ENCODE peak calls at places on chromosomes 2 and 18, in four cellular contexts. One of them, this sample, is unnamed.

GRCh38 chr2:148933456-148933855 is 58.4 kb downstream of the KIF5C start:
- DNase-seq in cardiac fibroblast: no peak
- DNase-seq in hepatocyte: no peak
- DNase-seq in CD8-positive, alpha-beta T cell: no peak
- DNase-seq in this sample: no peak

GRCh38 chr18:25310045-25310444 is 41.9 kb downstream of the ZNF521 start:
- DNase-seq in cardiac fibroblast: peak
- DNase-seq in hepatocyte: no peak
- DNase-seq in CD8-positive, alpha-beta T cell: no peak
- DNase-seq in this sample: peak

GRCh38 chr2:149652925-149653324 is 65.3 kb upstream of the MMADHC start:
- DNase-seq in cardiac fibroblast: peak
- DNase-seq in hepatocyte: no peak
- DNase-seq in CD8-positive, alpha-beta T cell: no peak
- DNase-seq in this sample: no peak

GRCh38 chr2:213995400-213996105 is 415.3 kb upstream of the VWC2L start:
- DNase-seq in cardiac fibroblast: peak
- DNase-seq in hepatocyte: no peak
- DNase-seq in CD8-positive, alpha-beta T cell: no peak
- DNase-seq in this sample: peak

GRCh38 chr2:74532222-74532621 is 2.5 kb downstream of the HTRA2 start:
- DNase-seq in cardiac fibroblast: peak
- DNase-seq in hepatocyte: no peak
- DNase-seq in CD8-positive, alpha-beta T cell: no peak
- DNase-seq in this sample: no peak

GRCh38 chr2:187299122-187299906 is 148.7 kb downstream of the CALCRL start:
- DNase-seq in cardiac fibroblast: peak
- DNase-seq in hepatocyte: no peak
- DNase-seq in CD8-positive, alpha-beta T cell: no peak
- DNase-seq in this sample: no peak

GRCh38 chr2:19358242-19359020 is at the start of gene OSR1:
- DNase-seq in cardiac fibroblast: peak
- DNase-seq in hepatocyte: peak
- DNase-seq in CD8-positive, alpha-beta T cell: no peak
- DNase-seq in this sample: peak

GRCh38 chr2:29010946-29011649 is 30.0 kb downstream of the TOGARAM2 start:
- DNase-seq in cardiac fibroblast: peak
- DNase-seq in hepatocyte: peak
- DNase-seq in CD8-positive, alpha-beta T cell: peak
- DNase-seq in this sample: peak

GRCh38 chr2:188326669-188327301 is 35.1 kb downstream of the GULP1 start:
- DNase-seq in cardiac fibroblast: peak
- DNase-seq in hepatocyte: peak
- DNase-seq in CD8-positive, alpha-beta T cell: no peak
- DNase-seq in this sample: no peak

GRCh38 chr2:12120281-12121150 is 374.1 kb downstream of the LPIN1 start:
- DNase-seq in cardiac fibroblast: peak
- DNase-seq in hepatocyte: no peak
- DNase-seq in CD8-positive, alpha-beta T cell: no peak
- DNase-seq in this sample: peak

GRCh38 chr2:35301349-35301748 is 1054.2 kb upstream of the CRIM1 start:
- DNase-seq in cardiac fibroblast: no peak
- DNase-seq in hepatocyte: no peak
- DNase-seq in CD8-positive, alpha-beta T cell: no peak
- DNase-seq in this sample: no peak

GRCh38 chr2:35293261-35293660 is 1062.3 kb upstream of the CRIM1 start:
- DNase-seq in cardiac fibroblast: no peak
- DNase-seq in hepatocyte: no peak
- DNase-seq in CD8-positive, alpha-beta T cell: no peak
- DNase-seq in this sample: no peak

GRCh38 chr2:35294636-35295263 is 1060.8 kb upstream of the CRIM1 start:
- DNase-seq in cardiac fibroblast: no peak
- DNase-seq in hepatocyte: no peak
- DNase-seq in CD8-positive, alpha-beta T cell: no peak
- DNase-seq in this sample: no peak

GRCh38 chr2:35298493-35298892 is 1057.1 kb upstream of the CRIM1 start:
- DNase-seq in cardiac fibroblast: peak
- DNase-seq in hepatocyte: no peak
- DNase-seq in CD8-positive, alpha-beta T cell: no peak
- DNase-seq in this sample: peak

DNA sequence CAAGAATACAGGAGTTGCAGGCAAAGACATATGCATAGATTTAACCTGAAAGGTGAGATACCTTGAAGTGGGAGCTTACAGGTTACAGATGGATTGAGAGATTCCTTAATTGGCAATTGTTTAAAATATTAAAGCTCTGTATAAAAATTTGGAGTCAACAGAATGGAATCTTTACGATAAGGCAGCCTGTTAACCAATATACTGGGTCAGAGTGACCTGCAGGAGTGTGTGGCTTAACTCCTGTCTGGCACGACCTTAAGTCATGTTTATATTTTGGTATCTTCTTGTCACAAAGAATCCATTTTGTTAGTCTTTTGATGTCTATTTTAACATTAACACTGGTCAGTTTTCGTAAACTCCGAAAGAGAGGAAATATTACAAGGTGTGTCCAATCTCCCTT is 1058.2 kb upstream of the CRIM1 start:
- DNase-seq in cardiac fibroblast: no peak
- DNase-seq in hepatocyte: no peak
- DNase-seq in CD8-positive, alpha-beta T cell: no peak
- DNase-seq in this sample: no peak
- TF ChIP-seq CTCF in cardiac fibroblast: no peak
- TF ChIP-seq CTCF in hepatocyte: no peak
- TF ChIP-seq CTCF in CD8-positive, alpha-beta T cell: no peak
- TF ChIP-seq CTCF in this sample: no peak

DNA sequence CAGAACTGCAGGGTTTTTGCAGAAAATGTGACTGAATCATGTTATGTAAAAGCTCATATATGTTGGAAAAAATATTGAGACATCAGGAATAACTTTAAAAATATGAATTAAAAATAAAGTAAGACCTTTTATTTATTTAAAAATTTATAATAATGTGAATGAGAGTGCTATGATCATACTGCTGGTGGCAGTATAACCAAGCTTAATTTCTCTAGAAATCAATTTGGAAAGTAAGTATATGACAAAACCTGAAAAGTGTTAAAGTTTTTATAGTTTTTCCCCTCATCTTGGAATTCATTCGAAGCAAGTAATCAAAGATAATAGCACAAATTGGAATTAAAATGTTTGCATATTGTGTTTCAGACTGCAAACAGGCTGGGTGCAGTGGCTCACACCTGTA is 7.5 kb downstream of the SLC39A10 start:
- DNase-seq in cardiac fibroblast: peak
- DNase-seq in hepatocyte: no peak
- DNase-seq in CD8-positive, alpha-beta T cell: no peak
- DNase-seq in this sample: no peak
- TF ChIP-seq CTCF in cardiac fibroblast: peak
- TF ChIP-seq CTCF in hepatocyte: peak
- TF ChIP-seq CTCF in CD8-positive, alpha-beta T cell: peak
- TF ChIP-seq CTCF in this sample: no peak

GRCh38 chr2:125224830-125225229 is 1199.7 kb downstream of the CNTNAP5 start:
- DNase-seq in cardiac fibroblast: no peak
- DNase-seq in hepatocyte: no peak
- DNase-seq in CD8-positive, alpha-beta T cell: no peak
- DNase-seq in this sample: no peak

GRCh38 chr2:125224188-125224587 is 1199.1 kb downstream of the CNTNAP5 start:
- DNase-seq in cardiac fibroblast: no peak
- DNase-seq in hepatocyte: no peak
- DNase-seq in CD8-positive, alpha-beta T cell: no peak
- DNase-seq in this sample: no peak

GRCh38 chr2:125227843-125228392 is 1202.8 kb downstream of the CNTNAP5 start:
- DNase-seq in cardiac fibroblast: no peak
- DNase-seq in hepatocyte: no peak
- DNase-seq in CD8-positive, alpha-beta T cell: no peak
- DNase-seq in this sample: no peak
- TF ChIP-seq CTCF in cardiac fibroblast: no peak
- TF ChIP-seq CTCF in hepatocyte: peak
- TF ChIP-seq CTCF in CD8-positive, alpha-beta T cell: no peak
- TF ChIP-seq CTCF in this sample: no peak

GRCh38 chr2:9844036-9844483 is 786 bp downstream of the TAF1B start:
- DNase-seq in cardiac fibroblast: peak
- DNase-seq in hepatocyte: no peak
- DNase-seq in CD8-positive, alpha-beta T cell: no peak
- DNase-seq in this sample: no peak

GRCh38 chr2:9842487-9843228 is 616 bp upstream of the TAF1B start:
- DNase-seq in cardiac fibroblast: no peak
- DNase-seq in hepatocyte: no peak
- DNase-seq in CD8-positive, alpha-beta T cell: no peak
- DNase-seq in this sample: no peak

GRCh38 chr2:9846554-9846953 is 3.3 kb downstream of the TAF1B start:
- DNase-seq in cardiac fibroblast: peak
- DNase-seq in hepatocyte: no peak
- DNase-seq in CD8-positive, alpha-beta T cell: no peak
- DNase-seq in this sample: peak

GRCh38 chr2:9844581-9844980 is 1.3 kb downstream of the TAF1B start:
- DNase-seq in cardiac fibroblast: peak
- DNase-seq in hepatocyte: no peak
- DNase-seq in CD8-positive, alpha-beta T cell: no peak
- DNase-seq in this sample: no peak

GRCh38 chr2:9843229-9844035 is at the start of gene TAF1B:
- DNase-seq in cardiac fibroblast: peak
- DNase-seq in hepatocyte: peak
- DNase-seq in CD8-positive, alpha-beta T cell: peak
- DNase-seq in this sample: peak
- TF ChIP-seq CTCF in cardiac fibroblast: peak
- TF ChIP-seq CTCF in hepatocyte: peak
- TF ChIP-seq CTCF in CD8-positive, alpha-beta T cell: no peak
- TF ChIP-seq CTCF in this sample: peak

GRCh38 chr2:45700407-45701013 is 49.0 kb downstream of the PRKCE start:
- DNase-seq in cardiac fibroblast: no peak
- DNase-seq in hepatocyte: no peak
- DNase-seq in CD8-positive, alpha-beta T cell: no peak
- DNase-seq in this sample: no peak
- TF ChIP-seq CTCF in cardiac fibroblast: no peak
- TF ChIP-seq CTCF in hepatocyte: no peak
- TF ChIP-seq CTCF in CD8-positive, alpha-beta T cell: no peak
- TF ChIP-seq CTCF in this sample: no peak

This sample was measured in brain microvascular endothelial cell.